ENCODE peak calls at places on chromosome 16, in nine cellular contexts. One of them, this sample, is unnamed.

GRCh38 chr16:14486520-14487303 is 143.3 kb downstream of the PARN start:
- DNase-seq in tibial nerve: peak; percentile 80
- DNase-seq in prostate gland: peak; percentile 85
- DNase-seq in OCI-LY7: no peak
- DNase-seq in right lobe of liver: peak; percentile 77
- DNase-seq in SK-N-SH: peak; percentile 68
- DNase-seq in HCT116: peak; percentile 57
- DNase-seq in MM.1S: no peak
- DNase-seq in fibroblast of lung: peak; percentile 96
- DNase-seq in this sample: peak; percentile 88

GRCh38 chr16:51577621-51578303 is 426.7 kb upstream of the SALL1 start:
- DNase-seq in tibial nerve: no peak
- DNase-seq in prostate gland: no peak
- DNase-seq in OCI-LY7: no peak
- DNase-seq in right lobe of liver: no peak
- DNase-seq in SK-N-SH: no peak
- DNase-seq in HCT116: no peak
- DNase-seq in MM.1S: no peak
- DNase-seq in fibroblast of lung: peak; percentile 68
- DNase-seq in this sample: no peak

GRCh38 chr16:26795184-26795583 is 271.5 kb upstream of the C16orf82 start:
- DNase-seq in tibial nerve: no peak
- DNase-seq in prostate gland: no peak
- DNase-seq in OCI-LY7: peak; percentile 87
- DNase-seq in right lobe of liver: no peak
- DNase-seq in SK-N-SH: no peak
- DNase-seq in HCT116: no peak
- DNase-seq in MM.1S: no peak
- DNase-seq in fibroblast of lung: no peak
- DNase-seq in this sample: no peak

GRCh38 chr16:2821483-2822157 is 4.6 kb downstream of the PRSS21 start:
- DNase-seq in tibial nerve: peak; percentile 7
- DNase-seq in prostate gland: no peak
- DNase-seq in OCI-LY7: no peak
- DNase-seq in right lobe of liver: no peak
- DNase-seq in SK-N-SH: peak; percentile 66
- DNase-seq in HCT116: no peak
- DNase-seq in MM.1S: no peak
- DNase-seq in fibroblast of lung: no peak
- DNase-seq in this sample: no peak

GRCh38 chr16:1150511-1150982 is 2.4 kb upstream of the CACNA1H start:
- DNase-seq in tibial nerve: no peak
- DNase-seq in prostate gland: no peak
- DNase-seq in OCI-LY7: peak; percentile 15
- DNase-seq in right lobe of liver: no peak
- DNase-seq in SK-N-SH: no peak
- DNase-seq in HCT116: peak; percentile 60
- DNase-seq in MM.1S: peak; percentile 19
- DNase-seq in fibroblast of lung: peak; percentile 13
- DNase-seq in this sample: no peak

GRCh38 chr16:50884066-50884860 is 142.4 kb downstream of the CYLD start:
- DNase-seq in tibial nerve: no peak
- DNase-seq in prostate gland: no peak
- DNase-seq in OCI-LY7: peak; percentile 6
- DNase-seq in right lobe of liver: peak; percentile 31
- DNase-seq in SK-N-SH: peak; percentile 48
- DNase-seq in HCT116: no peak
- DNase-seq in MM.1S: no peak
- DNase-seq in fibroblast of lung: no peak
- DNase-seq in this sample: no peak

GRCh38 chr16:89201467-89202377 is 1.4 kb upstream of the SLC22A31 start:
- DNase-seq in tibial nerve: no peak
- DNase-seq in prostate gland: peak; percentile 89
- DNase-seq in OCI-LY7: peak; percentile 71
- DNase-seq in right lobe of liver: peak; percentile 71
- DNase-seq in SK-N-SH: peak; percentile 98
- DNase-seq in HCT116: peak; percentile 84
- DNase-seq in MM.1S: no peak
- DNase-seq in fibroblast of lung: peak; percentile 31
- DNase-seq in this sample: peak; percentile 93

GRCh38 chr16:67279296-67280089 is at the start of gene PLEKHG4:
- DNase-seq in tibial nerve: peak; percentile 57
- DNase-seq in prostate gland: peak; percentile 55
- DNase-seq in OCI-LY7: peak; percentile 46
- DNase-seq in right lobe of liver: peak; percentile 70
- DNase-seq in SK-N-SH: peak; percentile 99
- DNase-seq in HCT116: peak; percentile 52
- DNase-seq in MM.1S: peak; percentile 87
- DNase-seq in fibroblast of lung: peak; percentile 63
- DNase-seq in this sample: peak; percentile 80

GRCh38 chr16:48613061-48613957 is 3.3 kb upstream of the N4BP1 start:
- DNase-seq in tibial nerve: no peak
- DNase-seq in prostate gland: no peak
- DNase-seq in OCI-LY7: peak; percentile 35
- DNase-seq in right lobe of liver: no peak
- DNase-seq in SK-N-SH: no peak
- DNase-seq in HCT116: no peak
- DNase-seq in MM.1S: peak; percentile 58
- DNase-seq in fibroblast of lung: no peak
- DNase-seq in this sample: peak; percentile 58

GRCh38 chr16:75127713-75128415 is 11.3 kb upstream of the LDHD start:
- DNase-seq in tibial nerve: no peak
- DNase-seq in prostate gland: no peak
- DNase-seq in OCI-LY7: no peak
- DNase-seq in right lobe of liver: no peak
- DNase-seq in SK-N-SH: no peak
- DNase-seq in HCT116: no peak
- DNase-seq in MM.1S: no peak
- DNase-seq in fibroblast of lung: no peak
- DNase-seq in this sample: no peak

GRCh38 chr16:75131081-75131480 is 14.5 kb upstream of the LDHD start:
- DNase-seq in tibial nerve: no peak
- DNase-seq in prostate gland: no peak
- DNase-seq in OCI-LY7: no peak
- DNase-seq in right lobe of liver: no peak
- DNase-seq in SK-N-SH: no peak
- DNase-seq in HCT116: no peak
- DNase-seq in MM.1S: no peak
- DNase-seq in fibroblast of lung: no peak
- DNase-seq in this sample: no peak

GRCh38 chr16:75130150-75130771 is 13.7 kb upstream of the LDHD start:
- DNase-seq in tibial nerve: no peak
- DNase-seq in prostate gland: no peak
- DNase-seq in OCI-LY7: no peak
- DNase-seq in right lobe of liver: no peak
- DNase-seq in SK-N-SH: no peak
- DNase-seq in HCT116: no peak
- DNase-seq in MM.1S: no peak
- DNase-seq in fibroblast of lung: no peak
- DNase-seq in this sample: no peak
- TF ChIP-seq CTCF in tibial nerve: no peak
- TF ChIP-seq CTCF in prostate gland: no peak
- TF ChIP-seq CTCF in OCI-LY7: no peak
- TF ChIP-seq CTCF in right lobe of liver: no peak
- TF ChIP-seq CTCF in SK-N-SH: no peak
- TF ChIP-seq CTCF in HCT116: no peak
- TF ChIP-seq CTCF in MM.1S: no peak
- TF ChIP-seq CTCF in fibroblast of lung: no peak
- TF ChIP-seq CTCF in this sample: no peak

GRCh38 chr16:72990003-72990521 is 57.9 kb downstream of the ZFHX3 start:
- DNase-seq in tibial nerve: peak; percentile 69
- DNase-seq in prostate gland: peak; percentile 97
- DNase-seq in OCI-LY7: no peak
- DNase-seq in right lobe of liver: no peak
- DNase-seq in SK-N-SH: no peak
- DNase-seq in HCT116: peak; percentile 31
- DNase-seq in MM.1S: no peak
- DNase-seq in fibroblast of lung: peak; percentile 80
- DNase-seq in this sample: peak; percentile 69
- H3K4me1 ChIP-seq in tibial nerve: peaks cover 57% of the 10 kb centered on the region
- H3K4me1 ChIP-seq in prostate gland: peaks cover 65% of the 10 kb centered on the region
- H3K4me1 ChIP-seq in OCI-LY7: no peaks in the 10 kb centered on the region
- H3K4me1 ChIP-seq in right lobe of liver: peaks cover 54% of the 10 kb centered on the region
- H3K4me1 ChIP-seq in SK-N-SH: peaks cover 48% of the 10 kb centered on the region
- H3K4me1 ChIP-seq in HCT116: peaks cover 21% of the 10 kb centered on the region
- H3K4me1 ChIP-seq in MM.1S: no peaks in the 10 kb centered on the region
- H3K4me1 ChIP-seq in fibroblast of lung: peaks cover 20% of the 10 kb centered on the region
- H3K4me1 ChIP-seq in this sample: peaks cover 14% of the 10 kb centered on the region

GRCh38 chr16:17277981-17278381 is 192.8 kb downstream of the XYLT1 start:
- DNase-seq in tibial nerve: no peak
- DNase-seq in prostate gland: peak; percentile 53
- DNase-seq in OCI-LY7: peak; percentile 74
- DNase-seq in right lobe of liver: no peak
- DNase-seq in SK-N-SH: no peak
- DNase-seq in HCT116: peak; percentile 24
- DNase-seq in MM.1S: no peak
- DNase-seq in fibroblast of lung: no peak
- DNase-seq in this sample: peak; percentile 76
- TF ChIP-seq CTCF in tibial nerve: peak; percentile 33
- TF ChIP-seq CTCF in prostate gland: peak; percentile 55
- TF ChIP-seq CTCF in OCI-LY7: peak; percentile 82
- TF ChIP-seq CTCF in right lobe of liver: peak; percentile 18
- TF ChIP-seq CTCF in SK-N-SH: no peak
- TF ChIP-seq CTCF in HCT116: peak; percentile 51
- TF ChIP-seq CTCF in MM.1S: peak; percentile 8
- TF ChIP-seq CTCF in fibroblast of lung: peak; percentile 36
- TF ChIP-seq CTCF in this sample: peak; percentile 29

GRCh38 chr16:10878644-10879498 is 1.9 kb downstream of the CIITA start:
- DNase-seq in tibial nerve: no peak
- DNase-seq in prostate gland: no peak
- DNase-seq in OCI-LY7: peak; percentile 49
- DNase-seq in right lobe of liver: peak; percentile 79
- DNase-seq in SK-N-SH: peak; percentile 70
- DNase-seq in HCT116: no peak
- DNase-seq in MM.1S: peak; percentile 85
- DNase-seq in fibroblast of lung: peak; percentile 20
- DNase-seq in this sample: peak; percentile 67

GRCh38 chr16:10876305-10876704 is 697 bp upstream of the CIITA start:
- DNase-seq in tibial nerve: no peak
- DNase-seq in prostate gland: no peak
- DNase-seq in OCI-LY7: no peak
- DNase-seq in right lobe of liver: no peak
- DNase-seq in SK-N-SH: no peak
- DNase-seq in HCT116: no peak
- DNase-seq in MM.1S: no peak
- DNase-seq in fibroblast of lung: no peak
- DNase-seq in this sample: no peak

GRCh38 chr16:10876799-10877341 is at the start of gene CIITA:
- DNase-seq in tibial nerve: peak; percentile 84
- DNase-seq in prostate gland: no peak
- DNase-seq in OCI-LY7: peak; percentile 97
- DNase-seq in right lobe of liver: peak; percentile 79
- DNase-seq in SK-N-SH: no peak
- DNase-seq in HCT116: peak; percentile 81
- DNase-seq in MM.1S: peak; percentile 96
- DNase-seq in fibroblast of lung: peak; percentile 90
- DNase-seq in this sample: peak; percentile 51

GRCh38 chr16:10878328-10878643 is 1.3 kb downstream of the CIITA start:
- DNase-seq in tibial nerve: no peak
- DNase-seq in prostate gland: no peak
- DNase-seq in OCI-LY7: no peak
- DNase-seq in right lobe of liver: no peak
- DNase-seq in SK-N-SH: no peak
- DNase-seq in HCT116: no peak
- DNase-seq in MM.1S: no peak
- DNase-seq in fibroblast of lung: no peak
- DNase-seq in this sample: no peak

DNA sequence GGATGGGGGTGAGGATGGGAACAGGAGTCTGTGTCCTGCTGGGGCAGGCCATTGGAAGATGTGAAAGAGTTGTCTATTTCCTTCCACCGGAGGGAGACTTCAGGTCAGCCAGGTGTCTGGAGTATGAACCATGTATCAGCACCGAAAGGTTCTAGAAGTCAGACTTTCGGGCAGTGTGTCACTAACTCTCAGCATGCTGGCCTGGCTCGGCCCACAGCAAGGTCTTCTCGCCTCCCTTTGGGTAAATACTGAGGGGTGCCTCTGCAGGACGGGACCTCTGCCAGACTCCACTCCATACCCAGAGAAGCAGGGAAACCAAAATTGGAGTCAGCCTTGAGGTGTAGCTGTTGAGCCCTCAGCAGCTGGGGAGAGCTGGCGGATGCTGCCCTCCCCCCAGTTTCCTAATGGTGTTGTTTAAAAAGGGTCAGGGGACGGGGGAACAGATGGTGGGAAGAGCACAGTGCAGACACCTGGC is 507 bp downstream of the CIITA start:
- DNase-seq in tibial nerve: no peak
- DNase-seq in prostate gland: no peak
- DNase-seq in OCI-LY7: peak; percentile 75
- DNase-seq in right lobe of liver: peak; percentile 10
- DNase-seq in SK-N-SH: no peak
- DNase-seq in HCT116: no peak
- DNase-seq in MM.1S: peak; percentile 73
- DNase-seq in fibroblast of lung: no peak
- DNase-seq in this sample: no peak
- H3K4me1 ChIP-seq in tibial nerve: peaks cover 8% of the 10 kb centered on the region
- H3K4me1 ChIP-seq in prostate gland: no peaks in the 10 kb centered on the region
- H3K4me1 ChIP-seq in OCI-LY7: peaks cover 62% of the 10 kb centered on the region
- H3K4me1 ChIP-seq in right lobe of liver: peaks cover 12% of the 10 kb centered on the region
- H3K4me1 ChIP-seq in SK-N-SH: peaks cover 6% of the 10 kb centered on the region
- H3K4me1 ChIP-seq in HCT116: peaks cover 11% of the 10 kb centered on the region
- H3K4me1 ChIP-seq in MM.1S: peaks cover 43% of the 10 kb centered on the region
- H3K4me1 ChIP-seq in fibroblast of lung: peaks cover 9% of the 10 kb centered on the region
- H3K4me1 ChIP-seq in this sample: peaks cover 5% of the 10 kb centered on the region

GRCh38 chr16:79639576-79640311 is 39.2 kb upstream of the MAF start:
- DNase-seq in tibial nerve: no peak
- DNase-seq in prostate gland: peak; percentile 33
- DNase-seq in OCI-LY7: no peak
- DNase-seq in right lobe of liver: no peak
- DNase-seq in SK-N-SH: no peak
- DNase-seq in HCT116: no peak
- DNase-seq in MM.1S: peak; percentile 6
- DNase-seq in fibroblast of lung: no peak
- DNase-seq in this sample: no peak
- TF ChIP-seq CTCF in tibial nerve: no peak
- TF ChIP-seq CTCF in prostate gland: no peak
- TF ChIP-seq CTCF in OCI-LY7: no peak
- TF ChIP-seq CTCF in right lobe of liver: no peak
- TF ChIP-seq CTCF in SK-N-SH: no peak
- TF ChIP-seq CTCF in HCT116: no peak
- TF ChIP-seq CTCF in MM.1S: no peak
- TF ChIP-seq CTCF in fibroblast of lung: no peak
- TF ChIP-seq CTCF in this sample: no peak

GRCh38 chr16:80947708-80948615 is 58.7 kb downstream of the CMC2 start:
- DNase-seq in tibial nerve: no peak
- DNase-seq in prostate gland: no peak
- DNase-seq in OCI-LY7: no peak
- DNase-seq in right lobe of liver: no peak
- DNase-seq in SK-N-SH: no peak
- DNase-seq in HCT116: no peak
- DNase-seq in MM.1S: no peak
- DNase-seq in fibroblast of lung: no peak
- DNase-seq in this sample: no peak
- H3K4me1 ChIP-seq in tibial nerve: no peaks in the 10 kb centered on the region
- H3K4me1 ChIP-seq in prostate gland: no peaks in the 10 kb centered on the region
- H3K4me1 ChIP-seq in OCI-LY7: no peaks in the 10 kb centered on the region
- H3K4me1 ChIP-seq in right lobe of liver: no peaks in the 10 kb centered on the region
- H3K4me1 ChIP-seq in SK-N-SH: no peaks in the 10 kb centered on the region
- H3K4me1 ChIP-seq in HCT116: no peaks in the 10 kb centered on the region
- H3K4me1 ChIP-seq in MM.1S: no peaks in the 10 kb centered on the region
- H3K4me1 ChIP-seq in fibroblast of lung: no peaks in the 10 kb centered on the region
- H3K4me1 ChIP-seq in this sample: no peaks in the 10 kb centered on the region

This sample was measured in colonic mucosa.